ENCODE peak calls at places on chromosome 5, in nine cellular contexts. M is cardiac muscle cell, L is NCI-H345, O is GM12891, F is esophagus squamous epithelium, J is AG20443, G is SHP77, R is activated gamma-delta T cell treated with Interleukin-2 at 50 U/mL for 16 hours, E is SK-N-SH. I is an unnamed sample.

GRCh38 chr5:61123145-61123544 is 39.1 kb downstream of the SMIM15 start:
- DNase-seq in E (no peak), J (no peak), L (peak; percentile 50), G (no peak), R (no peak), O (no peak), F (no peak), M (no peak), I (no peak)

GRCh38 chr5:73673161-73673591 is 47.2 kb downstream of the ARHGEF28 start:
- DNase-seq in L (no peak), J (peak; percentile 47), R (no peak), G (no peak), F (no peak), M (no peak), O (no peak), E (no peak), I (no peak)

GRCh38 chr5:65142007-65142406 is 339.7 kb downstream of the ADAMTS6 start:
- DNase-seq in O (no peak), R (no peak), M (no peak), F (no peak), J (no peak), G (no peak), E (no peak), L (no peak), I (no peak)

GRCh38 chr5:159951387-159951786 is 35.1 kb downstream of the ADRA1B start:
- DNase-seq in O (no peak), E (peak; percentile 36), G (peak; percentile 9), L (no peak), F (no peak), R (no peak), M (no peak), J (no peak), I (no peak)

GRCh38 chr5:173196133-173196952 is 38.7 kb downstream of the NKX2-5 start:
- DNase-seq in R (no peak), J (no peak), M (peak; percentile 91), F (no peak), G (no peak), O (no peak), L (no peak), E (no peak), I (no peak)

GRCh38 chr5:72841756-72842535 is 25.5 kb downstream of the TNPO1 start:
- DNase-seq in F (no peak), R (no peak), O (no peak), J (peak; percentile 14), L (no peak), G (no peak), E (no peak), M (no peak), I (peak; percentile 13)

GRCh38 chr5:31531543-31531887 is 378 bp downstream of the DROSHA start:
- DNase-seq in G (peak; percentile 52), M (peak; percentile 44), L (peak; percentile 40), J (peak; percentile 68), F (no peak), E (peak; percentile 50), O (peak; percentile 15), R (no peak), I (peak; percentile 30)

GRCh38 chr5:2705861-2706260 is 45.6 kb downstream of the IRX2 start:
- DNase-seq in O (no peak), F (no peak), R (no peak), M (no peak), G (no peak), E (no peak), J (no peak), L (no peak), I (no peak)

GRCh38 chr5:166926098-166926497 is 1365.3 kb upstream of the WWC1 start:
- DNase-seq in E (no peak), L (no peak), F (no peak), G (no peak), J (no peak), M (no peak), O (no peak), R (no peak), I (peak; percentile 23)

GRCh38 chr5:140998921-140999410 is 32.7 kb downstream of the PCDHAC2 start:
- DNase-seq in F (no peak), M (no peak), E (no peak), J (no peak), G (no peak), L (no peak), R (no peak), O (no peak), I (no peak)

GRCh38 chr5:167850901-167851300 is 440.5 kb upstream of the WWC1 start:
- DNase-seq in R (no peak), G (no peak), E (no peak), M (no peak), J (no peak), O (no peak), F (no peak), L (no peak), I (no peak)

GRCh38 chr5:21806943-21807342 is 1046.2 kb downstream of the CDH12 start:
- DNase-seq in R (no peak), E (no peak), J (no peak), F (no peak), G (no peak), L (no peak), O (no peak), M (no peak), I (peak; percentile 83)

GRCh38 chr5:56158331-56158960 is 74.7 kb downstream of the ANKRD55 start:
- DNase-seq in M (peak; percentile 77), R (no peak), G (no peak), O (no peak), L (no peak), F (no peak), E (no peak), J (no peak), I (no peak)

GRCh38 chr5:1008451-1009358 is at the start of gene NKD2:
- DNase-seq in L (peak; percentile 44), O (peak; percentile 87), J (peak; percentile 86), G (no peak), M (peak; percentile 79), R (peak; percentile 29), F (no peak), E (peak; percentile 93), I (peak; percentile 53)

GRCh38 chr5:16735092-16735970 is 118.5 kb upstream of the RETREG1 start:
- DNase-seq in E (no peak), F (no peak), O (no peak), J (no peak), G (no peak), R (no peak), M (no peak), L (no peak), I (no peak)

GRCh38 chr5:83513491-83513890 is 41.9 kb downstream of the VCAN start:
- DNase-seq in O (no peak), R (no peak), G (no peak), M (no peak), J (no peak), F (no peak), E (peak; percentile 41), L (no peak), I (no peak)

GRCh38 chr5:154228696-154229095 is 38.2 kb downstream of the GALNT10 start:
- DNase-seq in L (no peak), G (no peak), R (no peak), O (peak; percentile 32), M (no peak), F (no peak), E (no peak), J (no peak), I (no peak)

GRCh38 chr5:41264019-41264418 is 50.7 kb upstream of the C6 start:
- DNase-seq in E (peak; percentile 49), F (no peak), M (no peak), J (no peak), O (no peak), L (no peak), R (no peak), G (no peak), I (no peak)

GRCh38 chr5:140631831-140632365 is 1.1 kb downstream of the CD14 start:
- DNase-seq in E (no peak), J (no peak), M (no peak), F (no peak), G (no peak), L (no peak), R (peak; percentile 15), O (peak; percentile 23), I (no peak)